ENCODE peak calls at places on chromosome 22, in seven cellular contexts. Q is OCI-LY7, R is neural progenitor cell, V is PC-3, Z is SK-N-SH, B is MM.1S, D is HCT116. M is an unnamed sample.
A peak's percentile ranks its signal among the peaks of the same experiment; 100 is the strongest.

GRCh38 chr22:23386245-23386631 is 193.9 kb downstream of the IGLL1 start:
- DNase-seq in Q (no peak), D (no peak), Z (no peak), B (no peak), V (no peak), R (no peak), M (no peak)

GRCh38 chr22:42317691-42318547 is 47.5 kb upstream of the TCF20 start:
- DNase-seq in Z (peak; percentile 50), V (no peak), Q (no peak), B (no peak), D (no peak), R (no peak), M (no peak)

GRCh38 chr22:36156119-36156514 is 4.4 kb downstream of the APOL3 start:
- DNase-seq in Z (no peak), B (no peak), V (no peak), D (no peak), R (no peak), Q (no peak), M (peak; percentile 6)

GRCh38 chr22:20566420-20567260 is 59.2 kb downstream of the MED15 start:
- DNase-seq in R (no peak), Q (no peak), D (no peak), Z (no peak), B (no peak), V (peak; percentile 87), M (peak; percentile 93)

GRCh38 chr22:36351921-36352774 is 35.6 kb downstream of the MYH9 start:
- DNase-seq in Z (no peak), V (peak; percentile 68), D (no peak), B (no peak), R (no peak), Q (no peak), M (no peak)

GRCh38 chr22:26172389-26172990 is 3.2 kb downstream of the SEZ6L start:
- DNase-seq in R (peak; percentile 82), Z (peak; percentile 61), D (peak; percentile 24), V (peak; percentile 29), Q (peak; percentile 45), B (peak; percentile 56), M (peak; percentile 52)

GRCh38 chr22:20191803-20192202 is 40.9 kb upstream of the CCDC188 start:
- DNase-seq in Z (no peak), R (no peak), Q (no peak), V (no peak), D (no peak), B (no peak), M (no peak)

GRCh38 chr22:48889209-48889830 is 938.4 kb downstream of the BRD1 start:
- DNase-seq in R (no peak), D (no peak), B (no peak), Z (no peak), Q (no peak), V (no peak), M (no peak)

GRCh38 chr22:24989541-24989951 is 37.0 kb downstream of the KIAA1671 start:
- DNase-seq in R (no peak), V (no peak), Q (no peak), D (no peak), Z (no peak), B (no peak), M (no peak)

GRCh38 chr22:37674951-37675929 is at the start of gene LGALS1:
- DNase-seq in D (peak; percentile 92), V (peak; percentile 95), Q (peak; percentile 47), B (peak; percentile 88), Z (peak; percentile 84), R (peak; percentile 47), M (peak; percentile 99)

DNA sequence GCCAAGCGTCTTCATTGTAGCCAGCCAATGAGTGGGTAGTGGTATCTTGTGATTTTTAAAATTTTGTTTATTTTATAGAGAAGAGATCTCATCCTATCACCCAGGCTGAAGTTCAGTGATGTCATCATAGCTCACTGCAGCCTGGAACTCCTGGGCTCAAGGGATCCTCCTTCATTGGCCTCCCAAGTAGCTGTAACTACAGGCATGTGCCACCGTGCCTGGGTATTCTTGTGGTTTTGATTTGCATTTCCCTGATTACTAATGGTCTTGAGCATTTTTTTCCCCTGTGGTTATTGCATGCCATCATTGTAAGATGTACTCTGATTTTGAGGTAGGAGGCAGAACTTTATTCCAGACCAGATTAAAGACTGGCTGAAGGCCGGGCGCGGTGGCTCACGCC is 2.4 kb upstream of the DENND6B start:
- DNase-seq in Q (no peak), B (no peak), V (peak; percentile 13), Z (no peak), D (no peak), R (no peak), M (peak; percentile 67)
- TF ChIP-seq EZH2phosphoT487 in Q (no peak), B (no peak), V (no peak), Z (no peak), D (no peak), R (no peak), M (no peak)

GRCh38 chr22:31244044-31244942 is 32.2 kb downstream of the LIMK2 start:
- DNase-seq in V (peak; percentile 68), D (peak; percentile 33), Q (no peak), B (no peak), R (peak; percentile 46), Z (peak; percentile 31), M (peak; percentile 97)
- TF ChIP-seq EZH2phosphoT487 in V (no peak), D (no peak), Q (no peak), B (no peak), R (no peak), Z (no peak), M (no peak)

GRCh38 chr22:38788417-38788816 is 5.5 kb downstream of the DNAL4 start:
- DNase-seq in R (no peak), B (no peak), Z (peak; percentile 59), D (no peak), V (peak; percentile 26), Q (no peak), M (peak; percentile 96)
- TF ChIP-seq EZH2phosphoT487 in R (no peak), B (no peak), Z (no peak), D (no peak), V (no peak), Q (no peak), M (no peak)

DNA sequence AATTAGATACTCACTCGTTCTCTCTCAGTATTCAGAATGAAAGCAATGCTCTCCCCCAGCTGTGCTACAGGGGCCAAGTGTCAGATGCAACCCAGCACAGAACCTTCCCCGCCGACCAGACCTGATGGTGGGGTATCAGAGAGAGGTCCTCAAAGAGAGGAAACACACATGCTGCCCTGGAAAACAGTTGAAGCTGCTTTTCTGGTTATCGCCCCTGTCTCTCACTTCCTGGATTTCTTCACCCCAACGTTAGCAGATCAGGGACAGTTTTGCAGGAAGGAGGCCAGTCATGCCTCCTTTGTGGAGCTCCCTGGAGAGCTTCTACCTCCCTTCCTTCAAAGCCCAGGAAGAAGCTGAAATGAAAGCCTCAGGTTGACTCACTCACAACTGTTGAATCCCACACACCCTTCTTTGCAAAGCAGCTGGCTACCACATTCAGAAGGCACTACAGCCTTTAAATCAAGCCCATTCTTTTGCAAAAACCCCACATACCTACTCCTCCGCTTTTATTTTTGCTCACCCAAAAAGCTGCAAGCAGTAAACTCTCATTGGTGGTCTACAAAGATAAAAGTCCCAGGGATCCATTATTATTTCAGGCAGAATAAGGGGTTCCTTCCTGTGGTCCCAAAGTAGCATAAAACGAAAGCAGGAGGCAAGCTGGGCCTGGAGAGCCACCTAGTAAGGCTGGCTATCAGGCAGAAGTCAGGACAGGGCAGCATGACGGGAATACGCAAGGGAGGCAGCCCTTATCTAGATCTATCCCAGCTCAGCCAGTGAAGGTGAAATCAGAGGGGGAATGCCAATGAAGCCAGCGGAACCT is 23.3 kb downstream of the LARGE1 start:
- DNase-seq in R (no peak), D (no peak), Z (peak; percentile 32), V (no peak), Q (peak; percentile 56), B (no peak), M (peak; percentile 64)
- TF ChIP-seq EZH2phosphoT487 in R (no peak), D (no peak), Z (no peak), V (no peak), Q (no peak), B (no peak), M (no peak)

DNA sequence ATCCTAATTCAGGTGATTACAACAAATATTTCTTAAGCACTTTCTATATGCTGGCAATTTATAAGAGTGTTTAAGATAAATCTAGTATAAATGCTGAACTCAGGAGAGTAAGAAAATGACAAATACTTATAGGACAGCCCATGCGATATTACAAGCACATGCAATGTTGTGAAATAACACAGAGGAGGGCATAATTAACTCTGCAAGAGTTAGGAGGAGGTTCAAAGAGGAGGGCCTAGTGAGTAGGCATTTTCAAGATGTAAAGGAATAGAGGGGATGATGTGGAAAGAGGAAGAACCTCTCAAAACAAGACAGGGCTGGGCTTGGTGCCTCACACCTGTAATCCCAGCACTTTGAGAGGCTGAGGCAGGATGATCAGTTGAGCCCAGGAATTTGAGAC is 37.1 kb upstream of the IL17RA start:
- DNase-seq in V (no peak), R (no peak), B (no peak), Q (no peak), D (no peak), Z (no peak), M (no peak)
- TF ChIP-seq EZH2phosphoT487 in V (no peak), R (no peak), B (no peak), Q (no peak), D (no peak), Z (no peak), M (no peak)